ENCODE peak calls at places on chromosomes 7 and 10, in nine cellular contexts. O, W, N, L, S, U, V, P and F are unnamed samples.

GRCh38 chr10:17735166-17735941 is 16.6 kb upstream of the TMEM236 start:
- DNase-seq in L (no peak), N (no peak), V (no peak), O (no peak), U (no peak), W (no peak), P (no peak), S (no peak), F (peak)

GRCh38 chr7:46527360-46527759 is 606.3 kb upstream of the IGFBP3 start:
- DNase-seq in O (no peak), V (no peak), L (no peak), P (no peak), U (no peak), S (no peak), N (no peak), W (no peak), F (no peak)

GRCh38 chr10:122879339-122880273 is at the start of gene FAM24B:
- DNase-seq in U (peak), P (peak), W (peak), L (peak), N (no peak), S (peak), O (peak), V (peak), F (peak)

GRCh38 chr7:39504963-39505362 is 61.2 kb upstream of the YAE1 start:
- DNase-seq in O (no peak), W (peak), S (no peak), V (no peak), P (peak), L (no peak), N (peak), U (no peak), F (no peak)

GRCh38 chr7:455110-455928 is 64.3 kb downstream of the PDGFA start:
- DNase-seq in P (no peak), L (no peak), O (peak), V (no peak), W (no peak), S (no peak), N (no peak), U (no peak), F (no peak)

GRCh38 chr7:46854958-46855473 is 726.9 kb downstream of the TNS3 start:
- DNase-seq in P (peak), U (no peak), O (no peak), S (no peak), L (no peak), N (peak), V (no peak), W (peak), F (no peak)

GRCh38 chr10:102241037-102241443 is 272 bp downstream of the PITX3 start:
- DNase-seq in V (no peak), O (peak), W (no peak), P (no peak), S (no peak), L (no peak), U (no peak), N (no peak), F (no peak)

GRCh38 chr7:70765651-70766050 is 366.3 kb upstream of the GALNT17 start:
- DNase-seq in N (no peak), W (no peak), O (no peak), P (no peak), U (peak), S (no peak), V (no peak), L (no peak), F (no peak)

GRCh38 chr7:12759112-12759511 is 71.7 kb downstream of the ARL4A start:
- DNase-seq in P (no peak), O (no peak), S (no peak), L (no peak), W (no peak), N (no peak), U (no peak), V (no peak), F (no peak)

GRCh38 chr7:90816511-90817142 is 220.5 kb downstream of the CDK14 start:
- DNase-seq in V (no peak), P (peak), L (peak), N (peak), O (no peak), S (no peak), W (peak), U (no peak), F (no peak)

GRCh38 chr10:60963441-60964256 is 19.7 kb upstream of the RHOBTB1 start:
- DNase-seq in P (no peak), W (peak), S (no peak), L (no peak), O (no peak), U (no peak), V (no peak), N (peak), F (no peak)

GRCh38 chr10:71244638-71245419 is 32.5 kb downstream of the UNC5B start:
- DNase-seq in U (no peak), O (peak), L (peak), N (no peak), S (peak), W (peak), V (peak), P (no peak), F (peak)

GRCh38 chr7:1990001-1990670 is 242.6 kb downstream of the MAD1L1 start:
- DNase-seq in L (no peak), S (no peak), P (no peak), V (no peak), U (no peak), W (no peak), O (no peak), N (no peak), F (no peak)

GRCh38 chr10:14751576-14752330 is 22.9 kb downstream of the FAM107B start:
- DNase-seq in S (no peak), U (no peak), L (no peak), W (peak), V (no peak), N (no peak), O (peak), P (no peak), F (peak)

GRCh38 chr10:69004821-69005220 is 16.2 kb downstream of the KIFBP start:
- DNase-seq in O (no peak), U (no peak), P (no peak), N (peak), L (peak), W (peak), S (no peak), V (no peak), F (no peak)

GRCh38 chr7:918441-919113 is 35.9 kb downstream of the ADAP1 start:
- DNase-seq in N (no peak), O (no peak), W (no peak), L (no peak), U (peak), S (peak), V (no peak), P (no peak), F (no peak)

GRCh38 chr10:31186225-31187010 is 132.6 kb upstream of the ZEB1 start:
- DNase-seq in O (no peak), N (no peak), L (no peak), V (no peak), U (no peak), W (no peak), S (no peak), P (no peak), F (no peak)

GRCh38 chr7:11623093-11623678 is 208.8 kb downstream of the THSD7A start:
- DNase-seq in O (no peak), N (peak), P (no peak), W (peak), U (no peak), L (no peak), V (no peak), S (no peak), F (no peak)

GRCh38 chr10:80600251-80600650 is 62.5 kb downstream of the SH2D4B start:
- DNase-seq in W (no peak), L (no peak), S (no peak), V (no peak), U (no peak), N (no peak), O (no peak), P (no peak), F (peak)

GRCh38 chr10:79248341-79248931 is 98.8 kb upstream of the PPIF start:
- DNase-seq in O (peak), S (no peak), P (no peak), W (no peak), V (no peak), U (no peak), N (peak), L (no peak), F (no peak)

GRCh38 chr7:157528785-157529341 is 192.1 kb downstream of the DNAJB6 start:
- DNase-seq in N (no peak), U (peak), W (no peak), O (no peak), V (no peak), S (no peak), L (no peak), P (no peak), F (no peak)

GRCh38 chr7:143126146-143126545 is 5.7 kb upstream of the PIP start:
- DNase-seq in O (no peak), S (no peak), L (peak), V (no peak), W (peak), P (peak), U (no peak), N (no peak), F (no peak)

GRCh38 chr7:81623251-81623855 is 146.5 kb downstream of the HGF start:
- DNase-seq in N (no peak), V (no peak), U (no peak), S (no peak), O (no peak), P (no peak), L (no peak), W (peak), F (no peak)

GRCh38 chr10:3776796-3777571 is 8.0 kb downstream of the KLF6 start:
- DNase-seq in V (no peak), W (peak), S (no peak), N (peak), O (peak), P (no peak), U (peak), L (peak), F (peak)

GRCh38 chr10:76285012-76285411 is 853.6 kb downstream of the LRMDA start:
- DNase-seq in L (peak), U (no peak), S (no peak), V (no peak), O (no peak), W (peak), P (peak), N (peak), F (no peak)

GRCh38 chr7:105760549-105761447 is 115.6 kb downstream of the ATXN7L1 start:
- DNase-seq in U (no peak), S (no peak), V (no peak), W (no peak), P (no peak), N (no peak), O (no peak), L (no peak), F (no peak)

GRCh38 chr7:17506090-17506489 is 207.6 kb downstream of the AHR start:
- DNase-seq in N (no peak), S (no peak), U (peak), L (no peak), W (peak), P (no peak), V (no peak), O (peak), F (no peak)

GRCh38 chr7:115475774-115476407 is 554.0 kb downstream of the MDFIC start:
- DNase-seq in V (no peak), U (no peak), L (no peak), N (peak), W (no peak), S (no peak), O (no peak), P (no peak), F (no peak)

GRCh38 chr10:21048086-21048485 is 151.0 kb upstream of the NEBL start:
- DNase-seq in W (peak), L (no peak), N (peak), O (no peak), P (no peak), U (no peak), V (no peak), S (no peak), F (no peak)

GRCh38 chr10:1552415-1552814 is 184.9 kb downstream of the ADARB2 start:
- DNase-seq in W (no peak), S (peak), V (no peak), L (no peak), P (no peak), U (no peak), O (no peak), N (no peak), F (no peak)

GRCh38 chr10:73534857-73535256 is 39.0 kb upstream of the PPP3CB start:
- DNase-seq in S (no peak), L (no peak), W (no peak), O (no peak), N (no peak), U (no peak), P (no peak), V (no peak), F (no peak)

GRCh38 chr7:132500727-132501410 is 75.4 kb downstream of the PLXNA4 start:
- DNase-seq in U (no peak), V (no peak), O (peak), S (no peak), L (no peak), P (no peak), W (peak), N (peak), F (no peak)

GRCh38 chr10:74662635-74663034 is 163.8 kb upstream of the KAT6B start:
- DNase-seq in W (no peak), U (no peak), P (no peak), N (no peak), O (no peak), V (no peak), S (no peak), L (no peak), F (no peak)

GRCh38 chr7:80643336-80643925 is 5.0 kb downstream of the CD36 start:
- DNase-seq in W (peak), S (no peak), N (no peak), P (no peak), O (no peak), V (no peak), L (no peak), U (no peak), F (no peak)